ENCODE peak calls at places on chromosome 22, in nine cellular contexts. Z is osteoblast; B is aorta; V is body of pancreas; E is effector memory CD4-positive, alpha-beta T cell; L is GM23338; K is Panc1; C is transverse colon; A is breast epithelium. F is an unnamed sample.

GRCh38 chr22:36979016-36979415 is 40.2 kb downstream of the TST start:
- DNase-seq in Z (no peak), B (no peak), V (no peak), E (no peak), L (no peak), K (no peak), C (no peak), A (no peak), F (no peak)

GRCh38 chr22:36552300-36552699 is 23.3 kb upstream of the EIF3D start:
- DNase-seq in Z (peak; percentile 41), B (no peak), V (no peak), E (no peak), L (no peak), K (no peak), C (no peak), A (no peak), F (no peak)

GRCh38 chr22:32880061-32880460 is 78.6 kb downstream of the TIMP3 start:
- DNase-seq in Z (no peak), B (no peak), V (no peak), E (no peak), L (no peak), K (no peak), C (no peak), A (no peak), F (no peak)

GRCh38 chr22:44735518-44736428 is 16.6 kb upstream of the ARHGAP8 start:
- DNase-seq in Z (peak; percentile 98), B (peak; percentile 92), V (peak; percentile 86), E (peak; percentile 74), L (peak; percentile 92), K (peak; percentile 35), C (peak; percentile 84), A (no peak), F (peak; percentile 77)

GRCh38 chr22:42906605-42907338 is 49.7 kb upstream of the ARFGAP3 start:
- DNase-seq in Z (peak; percentile 77), B (no peak), V (no peak), E (no peak), L (no peak), K (no peak), C (no peak), A (no peak), F (no peak)

GRCh38 chr22:33851985-33852384 is 68.3 kb downstream of the LARGE1 start:
- DNase-seq in Z (no peak), B (no peak), V (no peak), E (no peak), L (no peak), K (no peak), C (no peak), A (no peak), F (no peak)

GRCh38 chr22:38233427-38233826 is 31.6 kb downstream of the MAFF start:
- DNase-seq in Z (peak; percentile 81), B (no peak), V (no peak), E (no peak), L (no peak), K (no peak), C (no peak), A (no peak), F (no peak)

GRCh38 chr22:30636226-30637077 is 871 bp downstream of the SLC35E4 start:
- DNase-seq in Z (peak; percentile 87), B (no peak), V (peak; percentile 56), E (no peak), L (peak; percentile 47), K (no peak), C (peak; percentile 48), A (peak; percentile 28), F (no peak)

GRCh38 chr22:31821572-31821971 is 67.8 kb downstream of the DEPDC5 start:
- DNase-seq in Z (peak; percentile 42), B (no peak), V (no peak), E (no peak), L (no peak), K (no peak), C (no peak), A (no peak), F (no peak)

GRCh38 chr22:40289991-40290459 is 56.3 kb upstream of the ADSL start:
- DNase-seq in Z (no peak), B (no peak), V (no peak), E (peak; percentile 51), L (no peak), K (no peak), C (peak; percentile 27), A (no peak), F (peak; percentile 89)

GRCh38 chr22:39287076-39287743 is 32.2 kb downstream of the RPL3 start:
- DNase-seq in Z (peak; percentile 85), B (no peak), V (no peak), E (no peak), L (no peak), K (no peak), C (peak; percentile 16), A (no peak), F (no peak)

GRCh38 chr22:46748206-46748947 is 10.3 kb upstream of the CERK start:
- DNase-seq in Z (peak; percentile 18), B (no peak), V (no peak), E (no peak), L (no peak), K (no peak), C (no peak), A (no peak), F (no peak)

GRCh38 chr22:46749682-46750529 is 11.9 kb upstream of the CERK start:
- DNase-seq in Z (peak; percentile 69), B (no peak), V (no peak), E (no peak), L (no peak), K (no peak), C (no peak), A (no peak), F (peak; percentile 54)

GRCh38 chr22:46747646-46748045 is 9.6 kb upstream of the CERK start:
- DNase-seq in Z (peak; percentile 22), B (no peak), V (no peak), E (no peak), L (no peak), K (no peak), C (no peak), A (no peak), F (no peak)

GRCh38 chr22:46750530-46750800 is 12.0 kb upstream of the TBC1D22A start:
- DNase-seq in Z (peak; percentile 78), B (no peak), V (no peak), E (no peak), L (no peak), K (no peak), C (no peak), A (no peak), F (no peak)

GRCh38 chr22:46748948-46749681 is 11.1 kb upstream of the CERK start:
- DNase-seq in Z (peak; percentile 80), B (no peak), V (no peak), E (peak; percentile 42), L (no peak), K (no peak), C (no peak), A (no peak), F (peak; percentile 82)
- H3K4me3 ChIP-seq in Z (no peak overlapping the region), B (no peak overlapping the region), V (no peak overlapping the region), E (peak overlapping the region; percentile 34), L (no peak overlapping the region), K (no peak overlapping the region), C (no peak overlapping the region), A (no peak overlapping the region), F (peak overlapping the region; percentile 23)

GRCh38 chr22:20182378-20182777 is 31.5 kb upstream of the CCDC188 start:
- DNase-seq in Z (no peak), B (no peak), V (no peak), E (no peak), L (no peak), K (no peak), C (no peak), A (no peak), F (no peak)

GRCh38 chr22:20184501-20185145 is 33.8 kb upstream of the CCDC188 start:
- DNase-seq in Z (no peak), B (no peak), V (no peak), E (no peak), L (no peak), K (no peak), C (no peak), A (no peak), F (no peak)

GRCh38 chr22:20183101-20183500 is 32.2 kb upstream of the CCDC188 start:
- DNase-seq in Z (no peak), B (no peak), V (no peak), E (no peak), L (no peak), K (no peak), C (no peak), A (no peak), F (no peak)

GRCh38 chr22:20185750-20186149 is 34.9 kb upstream of the CCDC188 start:
- DNase-seq in Z (no peak), B (no peak), V (no peak), E (no peak), L (no peak), K (no peak), C (no peak), A (no peak), F (no peak)

DNA sequence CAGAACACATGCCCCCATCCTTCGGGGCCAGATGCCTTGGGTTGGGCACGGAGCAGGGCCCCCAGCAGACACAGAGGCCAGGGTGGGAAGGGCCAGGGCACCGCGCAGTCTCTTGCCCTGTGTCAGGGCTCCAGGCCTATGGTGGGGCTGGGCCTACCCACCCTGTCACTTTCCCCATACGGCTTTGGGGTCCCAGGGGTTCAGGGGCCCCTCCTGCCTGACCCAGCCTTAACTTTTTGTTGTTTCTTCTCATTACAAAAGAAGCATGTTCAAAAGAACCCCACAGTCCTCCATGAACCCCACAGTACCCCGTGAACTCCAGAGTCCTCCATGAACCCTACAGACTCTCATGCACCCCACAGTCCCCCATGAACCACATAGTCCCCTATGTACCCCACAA is 33.0 kb upstream of the CCDC188 start:
- DNase-seq in Z (no peak), B (no peak), V (no peak), E (no peak), L (no peak), K (no peak), C (no peak), A (no peak), F (no peak)
- H3K4me1 ChIP-seq in Z (no peaks in the 10 kb centered on the region), B (no peaks in the 10 kb centered on the region), V (no peaks in the 10 kb centered on the region), E (no peaks in the 10 kb centered on the region), L (no peaks in the 10 kb centered on the region), K (no peaks in the 10 kb centered on the region), C (no peaks in the 10 kb centered on the region), A (no peaks in the 10 kb centered on the region), F (no peaks in the 10 kb centered on the region)

DNA sequence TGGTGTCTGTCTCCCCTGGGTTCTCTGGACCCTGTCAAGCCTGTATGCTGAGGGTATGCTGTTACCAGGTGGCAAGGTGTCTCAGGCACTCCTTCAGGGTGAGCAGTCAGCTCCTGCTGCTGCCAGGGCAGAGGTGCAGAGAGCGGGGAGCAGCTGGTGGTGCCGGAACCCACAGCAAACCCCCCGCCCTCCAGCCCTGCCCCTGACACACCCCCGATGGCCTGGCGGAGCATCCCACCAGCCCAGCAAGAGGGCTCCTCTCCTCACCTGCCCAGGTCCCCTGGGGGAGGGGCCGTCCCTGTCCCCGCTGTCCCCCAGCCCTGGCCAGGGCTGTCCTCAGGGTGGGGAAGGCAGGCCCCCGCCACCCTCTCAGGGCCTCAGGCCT is 12.0 kb upstream of the PIM3 start:
- DNase-seq in Z (no peak), B (no peak), V (peak; percentile 39), E (no peak), L (no peak), K (no peak), C (no peak), A (no peak), F (no peak)
- H3K4me3 ChIP-seq in Z (no peak overlapping the region), B (no peak overlapping the region), V (no peak overlapping the region), E (no peak overlapping the region), L (no peak overlapping the region), K (no peak overlapping the region), C (peak overlapping the region; percentile 44), A (peak overlapping the region; percentile 66), F (no peak overlapping the region)

GRCh38 chr22:25098445-25099081 is 101.1 kb upstream of the CRYBB3 start:
- DNase-seq in Z (no peak), B (no peak), V (no peak), E (no peak), L (peak; percentile 26), K (no peak), C (no peak), A (no peak), F (no peak)
- H3K4me1 ChIP-seq in Z (no peaks in the 10 kb centered on the region), B (peaks cover 4% of the 10 kb centered on the region), V (no peaks in the 10 kb centered on the region), E (no peaks in the 10 kb centered on the region), L (peaks cover 5% of the 10 kb centered on the region), K (no peaks in the 10 kb centered on the region), C (no peaks in the 10 kb centered on the region), A (no peaks in the 10 kb centered on the region), F (no peaks in the 10 kb centered on the region)

F was measured in CD4-positive, alpha-beta memory T cell.